ENCODE peak calls at places on chromosome 19, in nine cellular contexts. J is esophagus squamous epithelium, H is Peyer's patch, F is fibroblast of lung, Z is ovary, Q is heart right ventricle, D is GM23338, R is thoracic aorta, B is left ventricle myocardium inferior. S is an unnamed sample.

GRCh38 chr19:18073197-18073596 is 13.5 kb downstream of the IL12RB1 start:
- DNase-seq in J (no peak), H (no peak), F (no peak), Z (no peak), Q (no peak), D (no peak), R (no peak), B (no peak), S (no peak)

GRCh38 chr19:45528149-45528743 is 21.0 kb downstream of the VASP start:
- DNase-seq in J (no peak), H (no peak), F (peak; percentile 43), Z (no peak), Q (no peak), D (peak; percentile 85), R (no peak), B (no peak), S (no peak)

GRCh38 chr19:21568816-21569496 is 63.6 kb downstream of the ZNF429 start:
- DNase-seq in J (no peak), H (peak; percentile 82), F (peak; percentile 92), Z (peak; percentile 96), Q (peak; percentile 86), D (peak; percentile 43), R (peak; percentile 39), B (peak; percentile 87), S (peak; percentile 56)

GRCh38 chr19:5624154-5624663 is 1.3 kb downstream of the SAFB start:
- DNase-seq in J (no peak), H (no peak), F (peak; percentile 59), Z (peak; percentile 56), Q (peak; percentile 33), D (peak; percentile 52), R (no peak), B (peak; percentile 40), S (peak; percentile 60)

GRCh38 chr19:49758292-49758691 is 4.8 kb downstream of the TSKS start:
- DNase-seq in J (no peak), H (no peak), F (peak; percentile 36), Z (no peak), Q (no peak), D (no peak), R (no peak), B (no peak), S (peak; percentile 71)

GRCh38 chr19:17841810-17842662 is 5.7 kb downstream of the JAK3 start:
- DNase-seq in J (no peak), H (peak; percentile 27), F (peak; percentile 83), Z (peak; percentile 100), Q (peak; percentile 82), D (peak; percentile 99), R (no peak), B (peak; percentile 72), S (peak; percentile 92)

GRCh38 chr19:1855040-1855827 is 7.0 kb upstream of the REXO1 start:
- DNase-seq in J (peak; percentile 66), H (peak; percentile 91), F (peak; percentile 91), Z (peak; percentile 69), Q (peak; percentile 95), D (peak; percentile 97), R (no peak), B (peak; percentile 93), S (peak; percentile 82)

GRCh38 chr19:5617080-5617479 is 5.5 kb downstream of the SAFB2 start:
- DNase-seq in J (no peak), H (no peak), F (no peak), Z (no peak), Q (no peak), D (no peak), R (no peak), B (no peak), S (no peak)

GRCh38 chr19:43595999-43596841 is at the start of the genes IRGQ and ZNF576:
- DNase-seq in J (peak; percentile 92), H (peak; percentile 99), F (peak; percentile 99), Z (peak; percentile 100), Q (peak; percentile 100), D (peak; percentile 100), R (peak; percentile 99), B (peak; percentile 100), S (peak; percentile 100)

GRCh38 chr19:46365561-46365960 is 18.7 kb downstream of the PPP5C start:
- DNase-seq in J (no peak), H (no peak), F (no peak), Z (no peak), Q (no peak), D (no peak), R (no peak), B (no peak), S (peak; percentile 62)

GRCh38 chr19:16303755-16304154 is 20.9 kb upstream of the KLF2 start:
- DNase-seq in J (no peak), H (no peak), F (no peak), Z (peak; percentile 72), Q (no peak), D (no peak), R (no peak), B (no peak), S (no peak)

GRCh38 chr19:6531163-6531955 is 533 bp downstream of the TNFSF9 start:
- DNase-seq in J (no peak), H (no peak), F (no peak), Z (no peak), Q (no peak), D (no peak), R (no peak), B (no peak), S (no peak)

GRCh38 chr19:39946532-39946931 is 12.1 kb upstream of the FCGBP start:
- DNase-seq in J (no peak), H (no peak), F (no peak), Z (no peak), Q (no peak), D (no peak), R (no peak), B (no peak), S (peak; percentile 21)

GRCh38 chr19:33675501-33676124 is 53.9 kb downstream of the CHST8 start:
- DNase-seq in J (no peak), H (no peak), F (no peak), Z (no peak), Q (no peak), D (no peak), R (no peak), B (no peak), S (no peak)

GRCh38 chr19:39325778-39326680 is 5.4 kb upstream of the LRFN1 start:
- DNase-seq in J (no peak), H (no peak), F (peak; percentile 15), Z (no peak), Q (no peak), D (peak; percentile 76), R (no peak), B (no peak), S (no peak)

DNA sequence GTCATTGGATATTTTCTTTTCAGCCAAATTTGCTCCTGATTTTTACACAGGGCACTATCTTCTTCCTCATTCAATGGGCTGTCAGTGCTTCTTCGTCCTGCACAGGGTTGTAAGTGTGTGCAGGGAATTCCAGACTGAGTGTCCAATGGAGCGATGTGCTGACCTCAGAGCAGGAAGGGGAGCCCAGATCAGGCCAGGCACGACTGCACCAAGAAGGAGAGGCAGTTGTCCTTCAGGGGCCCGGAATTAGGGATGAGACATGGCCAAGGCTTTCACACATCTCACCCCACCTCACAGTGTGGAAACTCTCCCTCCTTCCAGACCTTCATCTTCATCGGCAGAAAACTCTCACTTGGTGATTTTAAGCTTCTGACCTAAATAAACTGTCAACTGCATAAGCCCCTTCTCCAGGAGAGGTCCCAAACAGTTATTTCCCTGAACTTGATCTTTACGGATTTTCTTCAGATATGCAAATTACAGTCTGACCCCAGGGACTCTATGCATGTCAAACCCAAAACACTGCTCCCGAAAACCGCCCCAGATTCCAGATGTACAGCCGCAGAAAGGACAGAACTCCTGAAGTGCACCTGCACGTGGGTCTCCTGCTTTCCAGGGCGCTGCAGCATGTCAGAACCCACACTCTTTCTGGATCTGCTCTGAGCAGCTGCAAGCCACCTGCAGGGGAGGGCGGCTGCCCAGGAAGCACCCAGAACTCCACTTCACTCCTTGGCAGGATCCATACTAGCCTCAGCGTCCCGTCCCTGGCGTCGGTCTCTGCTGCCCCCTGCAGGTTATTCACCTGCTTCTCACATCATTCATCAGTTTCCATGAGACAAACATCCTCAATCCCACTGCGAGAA is 625 bp upstream of the ZNF20 start:
- DNase-seq in J (peak; percentile 33), H (peak; percentile 83), F (peak; percentile 84), Z (peak; percentile 91), Q (peak; percentile 88), D (peak; percentile 95), R (peak; percentile 31), B (peak; percentile 88), S (peak; percentile 90)
- TF ChIP-seq CTCF in J (peak; percentile 90), H (peak; percentile 97), F (peak; percentile 85), Z (peak; percentile 88), Q (peak; percentile 92), D (peak; percentile 98), R (peak; percentile 90), B (peak; percentile 97), S (peak; percentile 94)

GRCh38 chr19:3029070-3029923 is at the start of gene TLE2:
- DNase-seq in J (no peak), H (no peak), F (no peak), Z (no peak), Q (no peak), D (peak; percentile 52), R (no peak), B (no peak), S (no peak)

GRCh38 chr19:3028305-3029069 is 593 bp downstream of the TLE2 start:
- DNase-seq in J (no peak), H (no peak), F (no peak), Z (no peak), Q (no peak), D (peak; percentile 79), R (no peak), B (no peak), S (no peak)

GRCh38 chr19:3033595-3034193 is 4.6 kb upstream of the TLE2 start:
- DNase-seq in J (no peak), H (no peak), F (no peak), Z (no peak), Q (no peak), D (no peak), R (no peak), B (no peak), S (no peak)

GRCh38 chr19:3034194-3034844 is 5.2 kb upstream of the TLE2 start:
- DNase-seq in J (no peak), H (no peak), F (peak; percentile 80), Z (peak; percentile 62), Q (no peak), D (no peak), R (no peak), B (no peak), S (peak; percentile 50)

DNA sequence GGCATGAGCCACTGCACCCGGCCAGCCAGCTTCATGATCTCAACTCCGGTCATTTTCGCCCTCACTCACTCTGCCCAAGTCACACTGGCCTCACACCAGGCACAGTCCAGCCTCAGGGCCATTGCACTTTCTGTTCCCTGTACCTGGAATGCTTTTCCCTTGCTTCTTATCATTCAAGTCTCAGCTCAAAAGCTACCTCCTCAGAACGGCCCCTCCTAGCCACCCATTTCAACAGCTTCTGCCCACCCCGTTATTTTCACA is 2.5 kb upstream of the TLE2 start:
- DNase-seq in J (no peak), H (no peak), F (no peak), Z (no peak), Q (no peak), D (no peak), R (no peak), B (no peak), S (no peak)
- H3K4me3 ChIP-seq in J (no peak overlapping the region), H (no peak overlapping the region), F (no peak overlapping the region), Z (no peak overlapping the region), Q (no peak overlapping the region), D (no peak overlapping the region), R (no peak overlapping the region), B (no peak overlapping the region), S (no peak overlapping the region)

GRCh38 chr19:7928741-7929701 is 3.1 kb upstream of the CTXN1 start:
- DNase-seq in J (no peak), H (peak; percentile 39), F (peak; percentile 85), Z (peak; percentile 82), Q (no peak), D (peak; percentile 89), R (no peak), B (no peak), S (peak; percentile 91)
- TF ChIP-seq CTCF in J (peak; percentile 22), H (no peak), F (peak; percentile 42), Z (no peak), Q (peak; percentile 39), D (peak; percentile 68), R (peak; percentile 40), B (peak; percentile 13), S (peak; percentile 41)

GRCh38 chr19:36169084-36169760 is 17.0 kb upstream of the COX7A1 start:
- DNase-seq in J (no peak), H (no peak), F (no peak), Z (no peak), Q (peak; percentile 37), D (peak; percentile 11), R (no peak), B (no peak), S (no peak)
- H3K4me3 ChIP-seq in J (no peak overlapping the region), H (no peak overlapping the region), F (no peak overlapping the region), Z (no peak overlapping the region), Q (no peak overlapping the region), D (no peak overlapping the region), R (peak overlapping the region; percentile 5), B (no peak overlapping the region), S (no peak overlapping the region)

S was measured in choroid plexus epithelial cell.